ENCODE peak calls at places on chromosomes 2 and 18, in four cellular contexts. One of them, this sample, is unnamed.

GRCh38 chr2:193141-193552 is 70.7 kb downstream of the SH3YL1 start:
- DNase-seq in dermis blood vessel endothelial cell: no peak
- DNase-seq in AG09309: peak; percentile 23
- DNase-seq in mucosa of gallbladder: no peak
- DNase-seq in this sample: no peak

GRCh38 chr2:230225486-230225885 is at the start of gene SP140:
- DNase-seq in dermis blood vessel endothelial cell: no peak
- DNase-seq in AG09309: no peak
- DNase-seq in mucosa of gallbladder: peak; percentile 44
- DNase-seq in this sample: no peak

GRCh38 chr2:26914963-26915310 is 55.5 kb upstream of the MAPRE3 start:
- DNase-seq in dermis blood vessel endothelial cell: no peak
- DNase-seq in AG09309: no peak
- DNase-seq in mucosa of gallbladder: no peak
- DNase-seq in this sample: no peak

GRCh38 chr2:60262178-60262577 is 291.3 kb downstream of the BCL11A start:
- DNase-seq in dermis blood vessel endothelial cell: no peak
- DNase-seq in AG09309: no peak
- DNase-seq in mucosa of gallbladder: no peak
- DNase-seq in this sample: no peak

GRCh38 chr18:67232406-67232805 is 284.1 kb downstream of the DSEL start:
- DNase-seq in dermis blood vessel endothelial cell: peak; percentile 94
- DNase-seq in AG09309: peak; percentile 53
- DNase-seq in mucosa of gallbladder: no peak
- DNase-seq in this sample: no peak

GRCh38 chr2:144300632-144301031 is 219.3 kb downstream of the ZEB2 start:
- DNase-seq in dermis blood vessel endothelial cell: no peak
- DNase-seq in AG09309: no peak
- DNase-seq in mucosa of gallbladder: no peak
- DNase-seq in this sample: no peak

GRCh38 chr2:170816499-170817246 is at the start of gene GAD1:
- DNase-seq in dermis blood vessel endothelial cell: peak; percentile 77
- DNase-seq in AG09309: no peak
- DNase-seq in mucosa of gallbladder: peak; percentile 74
- DNase-seq in this sample: peak; percentile 85

GRCh38 chr2:41867553-41867952 is 180.3 kb upstream of the PKDCC start:
- DNase-seq in dermis blood vessel endothelial cell: no peak
- DNase-seq in AG09309: no peak
- DNase-seq in mucosa of gallbladder: no peak
- DNase-seq in this sample: no peak

GRCh38 chr18:34998677-34999076 is 42.5 kb upstream of the MAPRE2 start:
- DNase-seq in dermis blood vessel endothelial cell: no peak
- DNase-seq in AG09309: no peak
- DNase-seq in mucosa of gallbladder: no peak
- DNase-seq in this sample: no peak

GRCh38 chr2:219689676-219690628 is 62.5 kb downstream of the SLC4A3 start:
- DNase-seq in dermis blood vessel endothelial cell: peak; percentile 71
- DNase-seq in AG09309: peak; percentile 45
- DNase-seq in mucosa of gallbladder: peak; percentile 57
- DNase-seq in this sample: no peak

GRCh38 chr2:186058604-186059003 is 320.0 kb downstream of the FSIP2 start:
- DNase-seq in dermis blood vessel endothelial cell: no peak
- DNase-seq in AG09309: no peak
- DNase-seq in mucosa of gallbladder: no peak
- DNase-seq in this sample: no peak

GRCh38 chr2:181554511-181554910 is 97.3 kb downstream of the ITGA4 start:
- DNase-seq in dermis blood vessel endothelial cell: no peak
- DNase-seq in AG09309: no peak
- DNase-seq in mucosa of gallbladder: no peak
- DNase-seq in this sample: no peak

GRCh38 chr2:184599054-184599874 is 935 bp downstream of the ZNF804A start:
- DNase-seq in dermis blood vessel endothelial cell: no peak
- DNase-seq in AG09309: no peak
- DNase-seq in mucosa of gallbladder: no peak
- DNase-seq in this sample: no peak

GRCh38 chr2:42010743-42011298 is 37.0 kb upstream of the PKDCC start:
- DNase-seq in dermis blood vessel endothelial cell: no peak
- DNase-seq in AG09309: no peak
- DNase-seq in mucosa of gallbladder: no peak
- DNase-seq in this sample: no peak

GRCh38 chr2:67792796-67793195 is 270.0 kb downstream of the C1D start:
- DNase-seq in dermis blood vessel endothelial cell: no peak
- DNase-seq in AG09309: no peak
- DNase-seq in mucosa of gallbladder: no peak
- DNase-seq in this sample: no peak

GRCh38 chr2:236726701-236727450 is 157.3 kb downstream of the ACKR3 start:
- DNase-seq in dermis blood vessel endothelial cell: no peak
- DNase-seq in AG09309: no peak
- DNase-seq in mucosa of gallbladder: no peak
- DNase-seq in this sample: no peak

GRCh38 chr2:37156857-37157714 is at the start of gene EIF2AK2:
- DNase-seq in dermis blood vessel endothelial cell: peak; percentile 91
- DNase-seq in AG09309: peak; percentile 32
- DNase-seq in mucosa of gallbladder: peak; percentile 82
- DNase-seq in this sample: peak; percentile 92

GRCh38 chr2:48651127-48651526 is 33.5 kb downstream of the GTF2A1L start:
- DNase-seq in dermis blood vessel endothelial cell: peak; percentile 1
- DNase-seq in AG09309: no peak
- DNase-seq in mucosa of gallbladder: no peak
- DNase-seq in this sample: no peak

GRCh38 chr2:30410217-30410616 is 36.8 kb upstream of the LCLAT1 start:
- DNase-seq in dermis blood vessel endothelial cell: peak; percentile 49
- DNase-seq in AG09309: no peak
- DNase-seq in mucosa of gallbladder: no peak
- DNase-seq in this sample: no peak

GRCh38 chr2:10422251-10422650 is 25.9 kb downstream of the ODC1 start:
- DNase-seq in dermis blood vessel endothelial cell: no peak
- DNase-seq in AG09309: no peak
- DNase-seq in mucosa of gallbladder: no peak
- DNase-seq in this sample: no peak

GRCh38 chr2:44267269-44268258 is 7.7 kb upstream of the SLC3A1 start:
- DNase-seq in dermis blood vessel endothelial cell: no peak
- DNase-seq in AG09309: no peak
- DNase-seq in mucosa of gallbladder: no peak
- DNase-seq in this sample: no peak

GRCh38 chr2:99278793-99279291 is 22.2 kb downstream of the LYG1 start:
- DNase-seq in dermis blood vessel endothelial cell: no peak
- DNase-seq in AG09309: peak; percentile 70
- DNase-seq in mucosa of gallbladder: no peak
- DNase-seq in this sample: no peak

GRCh38 chr18:23662309-23663263 is at the start of gene ANKRD29:
- DNase-seq in dermis blood vessel endothelial cell: peak; percentile 43
- DNase-seq in AG09309: no peak
- DNase-seq in mucosa of gallbladder: no peak
- DNase-seq in this sample: peak; percentile 98

GRCh38 chr2:191577611-191578010 is 100.3 kb upstream of the NABP1 start:
- DNase-seq in dermis blood vessel endothelial cell: no peak
- DNase-seq in AG09309: no peak
- DNase-seq in mucosa of gallbladder: no peak
- DNase-seq in this sample: no peak

GRCh38 chr18:62844850-62845643 is 129.7 kb downstream of the PHLPP1 start:
- DNase-seq in dermis blood vessel endothelial cell: no peak
- DNase-seq in AG09309: no peak
- DNase-seq in mucosa of gallbladder: no peak
- DNase-seq in this sample: no peak

GRCh38 chr2:212998629-212999359 is 152.6 kb downstream of the IKZF2 start:
- DNase-seq in dermis blood vessel endothelial cell: no peak
- DNase-seq in AG09309: no peak
- DNase-seq in mucosa of gallbladder: no peak
- DNase-seq in this sample: no peak

GRCh38 chr2:72969706-72970105 is 52.4 kb downstream of the EMX1 start:
- DNase-seq in dermis blood vessel endothelial cell: no peak
- DNase-seq in AG09309: no peak
- DNase-seq in mucosa of gallbladder: no peak
- DNase-seq in this sample: no peak